ENCODE peak calls at places on chromosome 17, in ten cellular contexts. One of them, this sample, is unnamed.

GRCh38 chr17:4932756-4933155 is 679 bp downstream of the GP1BA start:
- DNase-seq in effector memory CD4-positive, alpha-beta T cell: no peak
- DNase-seq in fibroblast of lung: no peak
- DNase-seq in mammary epithelial cell: no peak
- DNase-seq in CD4-positive, alpha-beta memory T cell: no peak
- DNase-seq in OCI-LY7: no peak
- DNase-seq in SK-N-SH: no peak
- DNase-seq in CD4-positive, CD25-positive, alpha-beta regulatory T cell: no peak
- DNase-seq in Peyer's patch: no peak
- DNase-seq in HCT116: no peak
- DNase-seq in this sample: no peak

GRCh38 chr17:73210002-73210678 is 17.3 kb downstream of the COG1 start:
- DNase-seq in CD4-positive, CD25-positive, alpha-beta regulatory T cell: peak; percentile 24
- DNase-seq in SK-N-SH: peak; percentile 80
- DNase-seq in Peyer's patch: no peak
- DNase-seq in mammary epithelial cell: no peak
- DNase-seq in effector memory CD4-positive, alpha-beta T cell: no peak
- DNase-seq in OCI-LY7: no peak
- DNase-seq in HCT116: no peak
- DNase-seq in CD4-positive, alpha-beta memory T cell: peak; percentile 35
- DNase-seq in fibroblast of lung: no peak
- DNase-seq in this sample: no peak

GRCh38 chr17:82106697-82107305 is 8.8 kb upstream of the FASN start:
- DNase-seq in HCT116: no peak
- DNase-seq in fibroblast of lung: no peak
- DNase-seq in SK-N-SH: no peak
- DNase-seq in mammary epithelial cell: no peak
- DNase-seq in effector memory CD4-positive, alpha-beta T cell: no peak
- DNase-seq in Peyer's patch: no peak
- DNase-seq in OCI-LY7: no peak
- DNase-seq in CD4-positive, alpha-beta memory T cell: no peak
- DNase-seq in CD4-positive, CD25-positive, alpha-beta regulatory T cell: no peak
- DNase-seq in this sample: no peak

GRCh38 chr17:54754560-54754959 is 146.1 kb upstream of the TOM1L1 start:
- DNase-seq in CD4-positive, CD25-positive, alpha-beta regulatory T cell: peak; percentile 5
- DNase-seq in mammary epithelial cell: no peak
- DNase-seq in CD4-positive, alpha-beta memory T cell: no peak
- DNase-seq in SK-N-SH: peak; percentile 34
- DNase-seq in fibroblast of lung: no peak
- DNase-seq in Peyer's patch: no peak
- DNase-seq in HCT116: peak; percentile 6
- DNase-seq in effector memory CD4-positive, alpha-beta T cell: no peak
- DNase-seq in OCI-LY7: peak; percentile 18
- DNase-seq in this sample: no peak

GRCh38 chr17:11928436-11928835 is 68.8 kb downstream of the ZNF18 start:
- DNase-seq in CD4-positive, CD25-positive, alpha-beta regulatory T cell: no peak
- DNase-seq in mammary epithelial cell: no peak
- DNase-seq in SK-N-SH: no peak
- DNase-seq in effector memory CD4-positive, alpha-beta T cell: no peak
- DNase-seq in Peyer's patch: no peak
- DNase-seq in OCI-LY7: no peak
- DNase-seq in fibroblast of lung: no peak
- DNase-seq in CD4-positive, alpha-beta memory T cell: no peak
- DNase-seq in HCT116: no peak
- DNase-seq in this sample: no peak

GRCh38 chr17:82835122-82835521 is 4.7 kb downstream of the ZNF750 start:
- DNase-seq in HCT116: no peak
- DNase-seq in effector memory CD4-positive, alpha-beta T cell: no peak
- DNase-seq in Peyer's patch: no peak
- DNase-seq in CD4-positive, CD25-positive, alpha-beta regulatory T cell: no peak
- DNase-seq in mammary epithelial cell: no peak
- DNase-seq in SK-N-SH: no peak
- DNase-seq in fibroblast of lung: no peak
- DNase-seq in OCI-LY7: no peak
- DNase-seq in CD4-positive, alpha-beta memory T cell: no peak
- DNase-seq in this sample: no peak

GRCh38 chr17:9360610-9361571 is 214.7 kb downstream of the STX8 start:
- DNase-seq in SK-N-SH: no peak
- DNase-seq in Peyer's patch: no peak
- DNase-seq in OCI-LY7: no peak
- DNase-seq in effector memory CD4-positive, alpha-beta T cell: no peak
- DNase-seq in CD4-positive, alpha-beta memory T cell: no peak
- DNase-seq in mammary epithelial cell: peak; percentile 12
- DNase-seq in fibroblast of lung: peak; percentile 72
- DNase-seq in HCT116: no peak
- DNase-seq in CD4-positive, CD25-positive, alpha-beta regulatory T cell: no peak
- DNase-seq in this sample: peak; percentile 9

GRCh38 chr17:64448665-64449512 is at the start of gene MILR1:
- DNase-seq in CD4-positive, CD25-positive, alpha-beta regulatory T cell: no peak
- DNase-seq in fibroblast of lung: peak; percentile 95
- DNase-seq in OCI-LY7: peak; percentile 92
- DNase-seq in Peyer's patch: no peak
- DNase-seq in HCT116: peak; percentile 65
- DNase-seq in effector memory CD4-positive, alpha-beta T cell: no peak
- DNase-seq in mammary epithelial cell: peak; percentile 72
- DNase-seq in SK-N-SH: no peak
- DNase-seq in CD4-positive, alpha-beta memory T cell: no peak
- DNase-seq in this sample: peak; percentile 50

GRCh38 chr17:64244165-64244564 is 18.9 kb downstream of the TEX2 start:
- DNase-seq in SK-N-SH: no peak
- DNase-seq in HCT116: no peak
- DNase-seq in mammary epithelial cell: no peak
- DNase-seq in effector memory CD4-positive, alpha-beta T cell: no peak
- DNase-seq in CD4-positive, CD25-positive, alpha-beta regulatory T cell: no peak
- DNase-seq in fibroblast of lung: peak; percentile 69
- DNase-seq in OCI-LY7: no peak
- DNase-seq in Peyer's patch: no peak
- DNase-seq in CD4-positive, alpha-beta memory T cell: no peak
- DNase-seq in this sample: no peak

GRCh38 chr17:81034779-81035388 is at the start of gene BAIAP2:
- DNase-seq in effector memory CD4-positive, alpha-beta T cell: peak; percentile 96
- DNase-seq in mammary epithelial cell: peak; percentile 87
- DNase-seq in SK-N-SH: peak; percentile 100
- DNase-seq in CD4-positive, alpha-beta memory T cell: peak; percentile 93
- DNase-seq in HCT116: peak; percentile 90
- DNase-seq in fibroblast of lung: peak; percentile 89
- DNase-seq in Peyer's patch: peak; percentile 98
- DNase-seq in CD4-positive, CD25-positive, alpha-beta regulatory T cell: peak; percentile 95
- DNase-seq in OCI-LY7: peak; percentile 96
- DNase-seq in this sample: peak; percentile 91

GRCh38 chr17:80871341-80871740 is 120.3 kb upstream of the CHMP6 start:
- DNase-seq in OCI-LY7: no peak
- DNase-seq in CD4-positive, CD25-positive, alpha-beta regulatory T cell: peak; percentile 64
- DNase-seq in HCT116: no peak
- DNase-seq in Peyer's patch: peak; percentile 38
- DNase-seq in mammary epithelial cell: no peak
- DNase-seq in SK-N-SH: no peak
- DNase-seq in fibroblast of lung: no peak
- DNase-seq in CD4-positive, alpha-beta memory T cell: peak; percentile 28
- DNase-seq in effector memory CD4-positive, alpha-beta T cell: no peak
- DNase-seq in this sample: no peak

GRCh38 chr17:68326681-68327080 is 35.4 kb downstream of the ARSG start:
- DNase-seq in effector memory CD4-positive, alpha-beta T cell: no peak
- DNase-seq in mammary epithelial cell: peak; percentile 42
- DNase-seq in SK-N-SH: no peak
- DNase-seq in OCI-LY7: no peak
- DNase-seq in fibroblast of lung: no peak
- DNase-seq in Peyer's patch: no peak
- DNase-seq in CD4-positive, alpha-beta memory T cell: no peak
- DNase-seq in CD4-positive, CD25-positive, alpha-beta regulatory T cell: no peak
- DNase-seq in HCT116: no peak
- DNase-seq in this sample: no peak

GRCh38 chr17:57197672-57198071 is 58.7 kb upstream of the MSI2 start:
- DNase-seq in HCT116: no peak
- DNase-seq in CD4-positive, CD25-positive, alpha-beta regulatory T cell: no peak
- DNase-seq in CD4-positive, alpha-beta memory T cell: no peak
- DNase-seq in fibroblast of lung: no peak
- DNase-seq in SK-N-SH: no peak
- DNase-seq in mammary epithelial cell: no peak
- DNase-seq in Peyer's patch: no peak
- DNase-seq in OCI-LY7: no peak
- DNase-seq in effector memory CD4-positive, alpha-beta T cell: no peak
- DNase-seq in this sample: no peak

GRCh38 chr17:82318772-82319606 is 1.6 kb upstream of the CD7 start:
- DNase-seq in Peyer's patch: no peak
- DNase-seq in mammary epithelial cell: no peak
- DNase-seq in CD4-positive, alpha-beta memory T cell: no peak
- DNase-seq in OCI-LY7: no peak
- DNase-seq in HCT116: no peak
- DNase-seq in effector memory CD4-positive, alpha-beta T cell: no peak
- DNase-seq in CD4-positive, CD25-positive, alpha-beta regulatory T cell: no peak
- DNase-seq in fibroblast of lung: no peak
- DNase-seq in SK-N-SH: no peak
- DNase-seq in this sample: no peak

GRCh38 chr17:76709077-76709950 is 1.5 kb downstream of the MXRA7 start:
- DNase-seq in OCI-LY7: no peak
- DNase-seq in CD4-positive, CD25-positive, alpha-beta regulatory T cell: no peak
- DNase-seq in mammary epithelial cell: peak; percentile 80
- DNase-seq in fibroblast of lung: peak; percentile 100
- DNase-seq in effector memory CD4-positive, alpha-beta T cell: no peak
- DNase-seq in HCT116: no peak
- DNase-seq in Peyer's patch: no peak
- DNase-seq in SK-N-SH: peak; percentile 82
- DNase-seq in CD4-positive, alpha-beta memory T cell: no peak
- DNase-seq in this sample: no peak
- H3K4me1 ChIP-seq in OCI-LY7: peaks cover 11% of the 10 kb centered on the region
- H3K4me1 ChIP-seq in CD4-positive, CD25-positive, alpha-beta regulatory T cell: peaks cover 6% of the 10 kb centered on the region
- H3K4me1 ChIP-seq in mammary epithelial cell: peaks cover 27% of the 10 kb centered on the region
- H3K4me1 ChIP-seq in fibroblast of lung: peaks cover 19% of the 10 kb centered on the region
- H3K4me1 ChIP-seq in effector memory CD4-positive, alpha-beta T cell: peaks cover 9% of the 10 kb centered on the region
- H3K4me1 ChIP-seq in HCT116: peaks cover 19% of the 10 kb centered on the region
- H3K4me1 ChIP-seq in Peyer's patch: no peaks in the 10 kb centered on the region
- H3K4me1 ChIP-seq in SK-N-SH: peaks cover 33% of the 10 kb centered on the region
- H3K4me1 ChIP-seq in CD4-positive, alpha-beta memory T cell: peaks cover 21% of the 10 kb centered on the region
- H3K4me1 ChIP-seq in this sample: no peaks in the 10 kb centered on the region

GRCh38 chr17:50301891-50302584 is 27.8 kb downstream of the TMEM92 start:
- DNase-seq in HCT116: no peak
- DNase-seq in Peyer's patch: no peak
- DNase-seq in CD4-positive, alpha-beta memory T cell: no peak
- DNase-seq in fibroblast of lung: no peak
- DNase-seq in OCI-LY7: no peak
- DNase-seq in SK-N-SH: no peak
- DNase-seq in mammary epithelial cell: no peak
- DNase-seq in effector memory CD4-positive, alpha-beta T cell: no peak
- DNase-seq in CD4-positive, CD25-positive, alpha-beta regulatory T cell: peak; percentile 3
- DNase-seq in this sample: no peak

GRCh38 chr17:50307654-50308053 is 33.4 kb downstream of the TMEM92 start:
- DNase-seq in CD4-positive, CD25-positive, alpha-beta regulatory T cell: no peak
- DNase-seq in OCI-LY7: no peak
- DNase-seq in SK-N-SH: no peak
- DNase-seq in effector memory CD4-positive, alpha-beta T cell: no peak
- DNase-seq in HCT116: no peak
- DNase-seq in Peyer's patch: no peak
- DNase-seq in fibroblast of lung: no peak
- DNase-seq in CD4-positive, alpha-beta memory T cell: no peak
- DNase-seq in mammary epithelial cell: no peak
- DNase-seq in this sample: no peak

GRCh38 chr17:50299776-50300175 is 25.5 kb downstream of the TMEM92 start:
- DNase-seq in mammary epithelial cell: no peak
- DNase-seq in Peyer's patch: no peak
- DNase-seq in OCI-LY7: no peak
- DNase-seq in SK-N-SH: no peak
- DNase-seq in CD4-positive, CD25-positive, alpha-beta regulatory T cell: no peak
- DNase-seq in HCT116: no peak
- DNase-seq in effector memory CD4-positive, alpha-beta T cell: no peak
- DNase-seq in fibroblast of lung: no peak
- DNase-seq in CD4-positive, alpha-beta memory T cell: no peak
- DNase-seq in this sample: no peak

GRCh38 chr17:50304781-50305404 is 30.6 kb downstream of the TMEM92 start:
- DNase-seq in CD4-positive, CD25-positive, alpha-beta regulatory T cell: no peak
- DNase-seq in CD4-positive, alpha-beta memory T cell: no peak
- DNase-seq in effector memory CD4-positive, alpha-beta T cell: no peak
- DNase-seq in Peyer's patch: no peak
- DNase-seq in SK-N-SH: no peak
- DNase-seq in fibroblast of lung: peak; percentile 60
- DNase-seq in mammary epithelial cell: no peak
- DNase-seq in OCI-LY7: no peak
- DNase-seq in HCT116: no peak
- DNase-seq in this sample: no peak

DNA sequence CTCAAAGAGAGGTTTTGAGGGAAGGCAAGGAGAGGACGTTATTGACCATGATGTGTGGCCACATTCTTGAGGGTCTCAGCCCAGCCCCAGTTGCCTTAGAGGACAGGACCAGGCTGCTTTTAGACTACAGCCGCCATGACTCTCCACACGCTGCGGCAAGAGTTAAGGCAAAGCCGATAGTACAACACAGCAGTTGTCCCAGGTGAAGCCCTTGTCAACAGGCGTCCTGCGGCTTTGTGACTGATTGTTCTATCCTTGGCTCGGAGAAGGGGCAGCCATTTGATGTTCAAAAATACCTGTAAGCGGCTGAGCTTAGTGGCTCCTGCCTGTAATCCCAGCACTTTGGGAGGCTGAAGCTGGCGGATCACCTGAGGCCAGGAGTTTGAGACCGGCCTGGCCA is 28.8 kb downstream of the TMEM92 start:
- DNase-seq in mammary epithelial cell: no peak
- DNase-seq in Peyer's patch: no peak
- DNase-seq in OCI-LY7: no peak
- DNase-seq in CD4-positive, alpha-beta memory T cell: no peak
- DNase-seq in fibroblast of lung: no peak
- DNase-seq in SK-N-SH: no peak
- DNase-seq in effector memory CD4-positive, alpha-beta T cell: no peak
- DNase-seq in CD4-positive, CD25-positive, alpha-beta regulatory T cell: no peak
- DNase-seq in HCT116: no peak
- DNase-seq in this sample: no peak
- H3K4me3 ChIP-seq in mammary epithelial cell: no peak overlapping the region
- H3K4me3 ChIP-seq in Peyer's patch: no peak overlapping the region
- H3K4me3 ChIP-seq in OCI-LY7: no peak overlapping the region
- H3K4me3 ChIP-seq in CD4-positive, alpha-beta memory T cell: no peak overlapping the region
- H3K4me3 ChIP-seq in fibroblast of lung: no peak overlapping the region
- H3K4me3 ChIP-seq in SK-N-SH: no peak overlapping the region
- H3K4me3 ChIP-seq in effector memory CD4-positive, alpha-beta T cell: no peak overlapping the region
- H3K4me3 ChIP-seq in CD4-positive, CD25-positive, alpha-beta regulatory T cell: no peak overlapping the region
- H3K4me3 ChIP-seq in HCT116: no peak overlapping the region
- H3K4me3 ChIP-seq in this sample: no peak overlapping the region

GRCh38 chr17:78174870-78175642 is 6.7 kb downstream of the SYNGR2 start:
- DNase-seq in effector memory CD4-positive, alpha-beta T cell: no peak
- DNase-seq in CD4-positive, CD25-positive, alpha-beta regulatory T cell: no peak
- DNase-seq in HCT116: no peak
- DNase-seq in CD4-positive, alpha-beta memory T cell: no peak
- DNase-seq in fibroblast of lung: no peak
- DNase-seq in OCI-LY7: peak; percentile 53
- DNase-seq in Peyer's patch: peak; percentile 76
- DNase-seq in SK-N-SH: no peak
- DNase-seq in mammary epithelial cell: no peak
- DNase-seq in this sample: peak; percentile 60
- H3K4me1 ChIP-seq in effector memory CD4-positive, alpha-beta T cell: peaks cover 33% of the 10 kb centered on the region
- H3K4me1 ChIP-seq in CD4-positive, CD25-positive, alpha-beta regulatory T cell: peaks cover 46% of the 10 kb centered on the region
- H3K4me1 ChIP-seq in HCT116: peaks cover 13% of the 10 kb centered on the region
- H3K4me1 ChIP-seq in CD4-positive, alpha-beta memory T cell: peaks cover 45% of the 10 kb centered on the region
- H3K4me1 ChIP-seq in fibroblast of lung: peaks cover 8% of the 10 kb centered on the region
- H3K4me1 ChIP-seq in OCI-LY7: peaks cover 54% of the 10 kb centered on the region
- H3K4me1 ChIP-seq in Peyer's patch: peaks cover 51% of the 10 kb centered on the region
- H3K4me1 ChIP-seq in SK-N-SH: peaks cover 5% of the 10 kb centered on the region
- H3K4me1 ChIP-seq in mammary epithelial cell: peaks cover 4% of the 10 kb centered on the region
- H3K4me1 ChIP-seq in this sample: peaks cover 16% of the 10 kb centered on the region

DNA sequence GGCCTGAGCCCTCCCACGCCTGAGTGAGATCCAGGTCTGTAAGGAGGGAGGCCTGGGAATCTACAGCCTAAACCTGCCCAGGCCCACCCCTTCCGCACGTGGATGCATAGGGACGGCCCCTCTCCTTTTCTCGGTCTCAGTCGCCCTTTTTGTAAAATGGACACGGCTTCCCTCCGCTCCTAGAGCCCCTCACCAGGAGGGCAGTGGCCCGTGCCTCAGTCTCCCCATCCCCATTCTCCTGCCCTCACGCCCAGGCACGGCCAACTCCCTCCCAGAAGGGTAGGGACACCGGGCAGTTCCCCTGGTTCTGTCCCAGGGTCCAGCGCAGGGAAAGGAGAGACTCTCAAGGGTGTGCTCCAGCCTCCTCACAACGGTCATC is 48.1 kb downstream of the WNT3 start:
- DNase-seq in CD4-positive, CD25-positive, alpha-beta regulatory T cell: no peak
- DNase-seq in SK-N-SH: peak; percentile 48
- DNase-seq in OCI-LY7: no peak
- DNase-seq in fibroblast of lung: no peak
- DNase-seq in effector memory CD4-positive, alpha-beta T cell: no peak
- DNase-seq in Peyer's patch: peak; percentile 46
- DNase-seq in HCT116: no peak
- DNase-seq in CD4-positive, alpha-beta memory T cell: no peak
- DNase-seq in mammary epithelial cell: no peak
- DNase-seq in this sample: no peak
- H3K4me3 ChIP-seq in CD4-positive, CD25-positive, alpha-beta regulatory T cell: no peak overlapping the region
- H3K4me3 ChIP-seq in SK-N-SH: peak overlapping the region; percentile 49
- H3K4me3 ChIP-seq in OCI-LY7: no peak overlapping the region
- H3K4me3 ChIP-seq in fibroblast of lung: no peak overlapping the region
- H3K4me3 ChIP-seq in effector memory CD4-positive, alpha-beta T cell: peak overlapping the region; percentile 51
- H3K4me3 ChIP-seq in Peyer's patch: peak overlapping the region; percentile 63
- H3K4me3 ChIP-seq in HCT116: peak overlapping the region; percentile 65
- H3K4me3 ChIP-seq in CD4-positive, alpha-beta memory T cell: no peak overlapping the region
- H3K4me3 ChIP-seq in mammary epithelial cell: no peak overlapping the region
- H3K4me3 ChIP-seq in this sample: no peak overlapping the region